ENCODE peak calls at places on chromosome 17, in five cellular contexts. Z is lower leg skin, V is HCT116, J is fibroblast of lung, H is GM13976. R is an unnamed sample.
A peak's percentile ranks its signal among the peaks of the same experiment; 100 is the strongest.

GRCh38 chr17:83080641-83081560 is 1.5 kb downstream of the METRNL start:
- DNase-seq in Z (no peak), V (no peak), J (peak; percentile 22), H (peak; percentile 85), R (peak; percentile 91)

GRCh38 chr17:76054112-76054476 is 18.2 kb downstream of the SRP68 start:
- DNase-seq in Z (no peak), V (peak; percentile 76), J (peak; percentile 49), H (no peak), R (no peak)

GRCh38 chr17:21371511-21372081 is 4.6 kb upstream of the KCNJ12 start:
- DNase-seq in Z (no peak), V (no peak), J (no peak), H (no peak), R (no peak)

GRCh38 chr17:50102164-50102991 is 7.2 kb downstream of the PDK2 start:
- DNase-seq in Z (no peak), V (no peak), J (no peak), H (no peak), R (no peak)

GRCh38 chr17:9401434-9401833 is 174.2 kb downstream of the STX8 start:
- DNase-seq in Z (no peak), V (no peak), J (no peak), H (no peak), R (no peak)

GRCh38 chr17:38568845-38569510 is 36.8 kb downstream of the SRCIN1 start:
- DNase-seq in Z (no peak), V (no peak), J (no peak), H (no peak), R (no peak)

GRCh38 chr17:82384730-82385429 is 13.3 kb downstream of the UTS2R start:
- DNase-seq in Z (no peak), V (no peak), J (peak; percentile 23), H (no peak), R (no peak)

GRCh38 chr17:65190467-65191095 is 53.4 kb downstream of the RGS9 start:
- DNase-seq in Z (no peak), V (no peak), J (peak; percentile 30), H (no peak), R (no peak)

GRCh38 chr17:8935194-8935593 is 30.3 kb downstream of the PIK3R5 start:
- DNase-seq in Z (no peak), V (no peak), J (no peak), H (peak; percentile 58), R (no peak)

GRCh38 chr17:10768766-10769383 is 35.0 kb downstream of the TMEM238L start:
- DNase-seq in Z (no peak), V (no peak), J (no peak), H (no peak), R (no peak)

DNA sequence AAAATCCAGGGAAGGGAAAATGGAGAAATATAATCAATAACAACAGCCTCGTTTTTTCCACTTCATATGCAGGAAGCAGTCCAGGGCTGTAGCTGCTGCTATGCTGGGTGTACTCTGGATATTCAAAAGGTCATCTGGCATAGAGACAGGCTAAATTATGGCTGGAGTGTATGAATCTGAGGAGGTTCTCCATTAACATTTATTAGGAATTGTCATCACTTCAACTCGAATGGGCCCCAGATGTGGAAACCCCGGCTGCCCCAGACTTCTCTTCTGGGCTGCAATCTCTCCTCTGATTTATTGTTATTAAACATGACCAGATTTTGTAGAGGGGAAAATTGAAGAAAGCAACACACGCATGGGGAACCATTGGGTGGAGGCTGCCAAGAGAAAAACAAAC is 33.5 kb upstream of the SKAP1 start:
- DNase-seq in Z (no peak), V (no peak), J (peak; percentile 56), H (no peak), R (no peak)
- TF ChIP-seq CTCF in Z (no peak), V (no peak), J (no peak), H (no peak), R (no peak)

DNA sequence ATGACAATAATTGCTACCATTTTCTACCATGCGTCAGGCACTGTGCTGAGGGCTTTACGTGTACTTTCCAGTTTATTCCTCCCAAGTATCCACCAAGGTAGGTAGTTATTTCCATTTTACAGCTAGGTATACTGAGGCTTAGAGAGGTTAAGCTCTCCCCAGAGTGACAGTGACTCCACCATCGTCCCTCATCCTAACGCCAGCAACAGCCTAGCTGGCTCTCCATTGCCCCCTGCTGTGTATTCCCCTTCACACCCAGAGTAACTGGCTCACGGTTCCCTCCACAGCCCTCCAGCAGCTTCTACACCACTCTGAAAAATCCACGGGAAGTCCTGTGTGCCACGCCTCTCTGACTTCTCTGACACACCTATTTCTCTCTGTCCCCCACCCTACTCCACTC is 7.1 kb upstream of the ASGR1 start:
- DNase-seq in Z (no peak), V (no peak), J (no peak), H (no peak), R (no peak)
- TF ChIP-seq CTCF in Z (no peak), V (peak; percentile 36), J (peak; percentile 21), H (no peak), R (peak; percentile 7)

DNA sequence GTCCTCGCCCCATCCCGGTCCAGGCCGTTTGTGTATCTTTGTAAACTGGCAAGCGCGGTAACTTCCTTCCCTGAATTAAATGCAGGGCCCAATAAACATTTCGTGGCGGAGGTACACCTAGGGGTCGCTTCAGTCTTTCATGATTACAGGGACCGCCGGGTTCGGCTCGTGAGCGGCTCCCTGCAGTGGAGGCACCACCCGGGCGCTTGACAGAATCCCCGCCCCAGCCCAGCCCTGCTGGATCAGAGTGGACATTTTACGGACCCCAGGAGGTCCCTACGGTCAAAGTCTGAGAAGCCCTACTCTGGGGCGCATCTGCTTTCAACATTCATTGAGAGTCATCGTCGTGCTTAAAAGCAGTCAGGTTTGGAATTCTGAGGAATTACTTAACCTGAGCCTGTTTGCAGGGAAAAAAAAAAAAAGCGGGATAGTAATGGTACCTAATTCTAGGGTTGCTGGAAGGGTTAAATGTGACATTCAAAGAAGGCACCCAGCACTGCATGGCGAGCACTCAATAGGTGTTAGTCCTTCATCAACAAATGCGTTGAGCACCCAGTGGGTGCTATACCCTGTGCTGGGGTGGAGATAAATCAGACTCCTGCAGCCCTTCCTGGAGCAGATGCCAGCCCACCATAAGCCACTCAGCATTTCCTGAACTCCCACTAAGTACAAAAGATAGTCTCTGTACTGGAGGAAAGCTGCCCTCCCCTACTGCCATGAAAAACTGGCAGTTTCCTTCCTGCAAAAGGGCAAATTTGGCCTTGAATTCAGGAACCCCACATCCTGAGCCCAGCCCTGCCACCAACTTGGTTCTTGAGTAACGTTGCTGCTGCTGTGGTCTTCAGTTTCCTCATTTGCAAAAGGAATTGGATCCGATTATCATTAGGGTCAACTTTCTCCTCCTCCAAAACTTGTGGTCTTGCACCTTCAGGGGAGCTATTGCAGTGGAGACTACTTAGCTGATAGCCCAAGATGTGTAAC is 658 bp upstream of the DUSP3 start:
- DNase-seq in Z (no peak), V (peak; percentile 34), J (no peak), H (no peak), R (no peak)
- TF ChIP-seq CTCF in Z (no peak), V (no peak), J (no peak), H (no peak), R (no peak)

DNA sequence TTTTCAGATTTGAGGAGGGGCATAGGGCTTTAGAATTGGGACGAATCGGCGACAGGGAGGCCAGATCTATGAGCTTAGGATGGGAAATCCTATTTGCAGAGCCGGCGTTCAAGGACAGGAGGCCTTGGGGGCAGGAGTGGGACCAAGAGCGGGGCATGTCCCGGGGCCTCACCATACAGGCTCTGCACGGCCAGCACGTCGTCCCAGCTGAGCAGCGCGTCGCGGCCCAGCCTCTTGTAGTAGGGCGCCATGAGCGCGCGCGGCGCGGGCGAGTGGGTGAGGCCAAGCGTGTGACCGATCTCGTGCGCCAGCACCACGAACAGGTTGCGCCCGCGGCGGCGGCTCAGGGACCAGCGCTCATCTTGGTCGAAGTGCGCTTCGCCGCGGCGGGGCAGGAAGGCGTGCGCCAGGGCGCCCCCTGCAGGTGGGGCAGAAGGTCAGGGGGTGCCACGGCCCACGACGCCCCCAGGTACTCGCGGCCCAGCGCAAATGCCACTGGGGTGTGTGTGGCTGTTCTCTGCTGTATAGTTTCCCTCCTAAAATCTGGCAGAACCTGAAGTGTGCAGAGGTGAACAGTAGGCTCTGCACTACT is 9.3 kb downstream of the C17orf50 start:
- DNase-seq in Z (no peak), V (no peak), J (no peak), H (no peak), R (no peak)
- TF ChIP-seq CTCF in Z (no peak), V (peak; percentile 56), J (no peak), H (no peak), R (peak; percentile 22)

GRCh38 chr17:66855204-66855603 is 20.3 kb downstream of the CACNG5 start:
- DNase-seq in Z (no peak), V (no peak), J (no peak), H (no peak), R (no peak)
- TF ChIP-seq CTCF in Z (no peak), V (peak; percentile 85), J (peak; percentile 34), H (no peak), R (peak; percentile 25)